ENCODE peak calls at places on chromosomes 1 and 21, in four cellular contexts. H is ovary, O is suprapubic skin, L is RWPE2. N is an unnamed sample.

GRCh38 chr21:45865106-45865835 is 116.3 kb upstream of the COL6A1 start:
- DNase-seq in H (no peak), O (no peak), L (no peak), N (no peak)

GRCh38 chr1:102019530-102019929 is 22.8 kb upstream of the OLFM3 start:
- DNase-seq in H (no peak), O (no peak), L (no peak), N (no peak)

GRCh38 chr1:70459502-70460225 is 48.6 kb downstream of the CTH start:
- DNase-seq in H (no peak), O (no peak), L (no peak), N (no peak)

GRCh38 chr1:218364028-218364710 is 19.0 kb downstream of the TGFB2 start:
- DNase-seq in H (no peak), O (no peak), L (no peak), N (no peak)

GRCh38 chr1:155196103-155196892 is 11.4 kb downstream of the THBS3 start:
- DNase-seq in H (peak), O (no peak), L (no peak), N (no peak)

GRCh38 chr1:214833357-214833756 is 230.4 kb downstream of the CENPF start:
- DNase-seq in H (no peak), O (no peak), L (no peak), N (no peak)

GRCh38 chr1:166952002-166952746 is 23.2 kb downstream of the ILDR2 start:
- DNase-seq in H (no peak), O (no peak), L (no peak), N (no peak)

GRCh38 chr1:211920141-211920572 is 89.6 kb upstream of the LPGAT1 start:
- DNase-seq in H (no peak), O (peak), L (no peak), N (no peak)

GRCh38 chr1:228087771-228088251 is 5.3 kb downstream of the ARF1 start:
- DNase-seq in H (peak), O (no peak), L (no peak), N (no peak)

GRCh38 chr1:193589597-193590040 is 403.2 kb upstream of the B3GALT2 start:
- DNase-seq in H (no peak), O (no peak), L (no peak), N (no peak)

GRCh38 chr1:2091611-2092604 is 41.7 kb downstream of the PRKCZ start:
- DNase-seq in H (no peak), O (no peak), L (no peak), N (no peak)

GRCh38 chr21:43907751-43908150 is 42.7 kb downstream of the AGPAT3 start:
- DNase-seq in H (no peak), O (no peak), L (no peak), N (no peak)

GRCh38 chr1:164823486-164824279 is 264.7 kb downstream of the PBX1 start:
- DNase-seq in H (peak), O (no peak), L (no peak), N (no peak)

GRCh38 chr1:109794319-109795132 is 30.8 kb upstream of the EPS8L3 start:
- DNase-seq in H (no peak), O (peak), L (no peak), N (no peak)

GRCh38 chr1:11761988-11762406 is at the start of gene C1orf167:
- DNase-seq in H (no peak), O (no peak), L (no peak), N (peak)

GRCh38 chr1:152951711-152952110 is 4.7 kb downstream of the SPRR5 start:
- DNase-seq in H (no peak), O (no peak), L (no peak), N (no peak)

GRCh38 chr21:40841524-40842196 is 5.3 kb downstream of the DSCAM start:
- DNase-seq in H (no peak), O (no peak), L (no peak), N (no peak)

GRCh38 chr1:110087812-110088738 is 17.6 kb upstream of the ALX3 start:
- DNase-seq in H (no peak), O (no peak), L (no peak), N (no peak)

GRCh38 chr1:50976111-50976889 is 6.3 kb downstream of the CDKN2C start:
- DNase-seq in H (peak), O (no peak), L (no peak), N (no peak)

DNA sequence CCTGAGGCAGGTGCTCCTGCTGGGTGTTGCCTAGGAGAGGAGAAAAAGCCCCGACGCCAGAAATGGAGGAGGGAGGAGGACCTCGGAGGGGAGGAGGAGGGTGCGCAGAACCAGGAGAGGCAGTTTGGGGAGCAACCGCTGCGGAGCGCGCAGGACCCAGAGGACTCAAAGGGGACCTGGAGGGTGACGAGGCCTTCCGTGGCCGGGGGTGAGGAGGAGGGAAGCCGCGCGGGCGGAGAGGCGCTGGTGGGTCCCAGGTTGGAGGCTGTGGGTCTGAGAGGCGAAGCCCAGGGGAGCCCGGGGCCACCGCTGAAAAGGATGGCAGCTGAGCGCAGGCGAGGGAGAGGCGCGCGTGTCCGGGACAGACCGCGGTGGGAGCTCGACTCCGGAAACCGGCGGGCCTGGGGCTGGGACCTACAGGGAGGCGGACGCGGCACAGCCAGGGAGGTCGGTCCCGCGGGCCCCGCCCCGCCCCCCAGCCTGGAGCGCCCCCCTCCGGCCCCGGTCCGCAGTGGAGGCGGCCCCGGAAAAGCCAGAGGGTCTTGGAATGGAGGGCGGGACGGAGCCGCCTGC is 15.1 kb downstream of the RNF223 start:
- DNase-seq in H (no peak), O (no peak), L (no peak), N (no peak)
- TF ChIP-seq CTCF in H (no peak), O (no peak), L (peak), N (peak)

GRCh38 chr1:4655674-4656532 is 1.5 kb downstream of the AJAP1 start:
- DNase-seq in H (peak), O (no peak), L (peak), N (no peak)
- TF ChIP-seq CTCF in H (peak), O (peak), L (peak), N (no peak)

DNA sequence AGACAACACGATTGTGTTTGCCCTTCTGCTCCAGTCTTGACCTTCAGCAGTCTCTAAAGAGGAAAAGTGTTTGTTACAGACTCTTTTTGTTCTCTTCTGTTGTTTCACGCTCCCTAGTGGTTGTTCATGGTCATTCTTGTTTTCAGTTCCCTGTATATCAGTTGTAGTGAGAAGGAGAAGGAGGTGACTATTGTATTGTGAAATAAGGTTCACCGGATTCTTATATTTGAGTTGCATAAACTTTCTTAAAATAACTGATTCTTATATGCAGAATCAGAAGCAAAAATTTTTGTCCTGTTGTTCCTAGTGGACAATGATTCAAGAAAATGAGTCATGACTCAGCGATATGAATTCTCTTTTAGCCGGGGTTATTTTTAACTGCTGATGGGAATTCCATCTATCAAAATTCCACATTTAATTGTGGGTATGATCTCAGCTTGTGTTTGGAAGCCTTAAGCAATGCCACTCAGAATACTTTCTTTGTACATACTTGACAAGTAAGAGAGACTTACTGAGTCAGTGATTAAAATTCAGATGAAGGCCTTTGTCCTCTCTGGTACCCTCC is 152.2 kb downstream of the CLEC20A start:
- DNase-seq in H (no peak), O (no peak), L (no peak), N (no peak)
- TF ChIP-seq CTCF in H (peak), O (no peak), L (peak), N (no peak)

GRCh38 chr1:17272066-17272465 is 23.2 kb downstream of the PADI3 start:
- DNase-seq in H (no peak), O (no peak), L (no peak), N (no peak)
- TF ChIP-seq CTCF in H (no peak), O (no peak), L (no peak), N (no peak)

GRCh38 chr1:119448112-119448511 is 33.2 kb downstream of the HSD3B2 start:
- DNase-seq in H (no peak), O (no peak), L (no peak), N (no peak)
- TF ChIP-seq CTCF in H (no peak), O (no peak), L (peak), N (no peak)

GRCh38 chr1:92511541-92511940 is 24.8 kb upstream of the GFI1 start:
- DNase-seq in H (no peak), O (no peak), L (no peak), N (no peak)

GRCh38 chr1:92519043-92519442 is 32.3 kb upstream of the GFI1 start:
- DNase-seq in H (no peak), O (no peak), L (no peak), N (no peak)

GRCh38 chr1:92516574-92516973 is 29.8 kb upstream of the GFI1 start:
- DNase-seq in H (no peak), O (no peak), L (no peak), N (no peak)

DNA sequence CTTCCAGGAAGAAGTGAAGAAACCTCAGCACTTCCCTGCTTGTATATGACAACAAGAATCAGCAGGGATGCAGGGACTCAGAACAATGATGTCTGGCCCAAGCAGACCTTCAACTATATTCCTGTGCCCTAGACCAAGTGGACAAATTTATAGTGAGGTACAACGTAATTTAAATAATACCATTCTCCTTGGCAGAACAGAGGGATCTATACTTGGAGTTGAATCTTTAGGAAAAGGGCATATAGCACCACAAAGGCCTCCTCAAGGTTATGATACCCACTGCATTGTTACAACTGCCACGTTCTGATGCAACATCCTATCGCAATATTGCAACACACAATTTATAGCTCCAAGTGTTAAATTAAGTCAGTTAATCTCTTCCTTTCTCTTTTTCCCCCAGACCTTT is 29.1 kb upstream of the GFI1 start:
- DNase-seq in H (no peak), O (no peak), L (no peak), N (no peak)
- TF ChIP-seq CTCF in H (no peak), O (no peak), L (no peak), N (no peak)

GRCh38 chr1:42737257-42737656 is 2.8 kb downstream of the CLDN19 start:
- DNase-seq in H (no peak), O (peak), L (no peak), N (no peak)

GRCh38 chr1:42736571-42737200 is 3.4 kb downstream of the CLDN19 start:
- DNase-seq in H (no peak), O (peak), L (no peak), N (no peak)

GRCh38 chr1:42735056-42735455 is 5.0 kb downstream of the CLDN19 start:
- DNase-seq in H (no peak), O (no peak), L (no peak), N (no peak)

GRCh38 chr1:42735477-42736105 is 4.4 kb downstream of the CLDN19 start:
- DNase-seq in H (no peak), O (peak), L (no peak), N (no peak)

GRCh38 chr1:42736152-42736551 is 3.9 kb downstream of the CLDN19 start:
- DNase-seq in H (no peak), O (peak), L (no peak), N (no peak)
- TF ChIP-seq CTCF in H (no peak), O (no peak), L (peak), N (no peak)

GRCh38 chr1:175649416-175649815 is 94.0 kb downstream of the TNR start:
- DNase-seq in H (no peak), O (no peak), L (no peak), N (no peak)
- TF ChIP-seq CTCF in H (no peak), O (no peak), L (no peak), N (no peak)

GRCh38 chr1:223831755-223832636 is 13.8 kb downstream of the TP53BP2 start:
- DNase-seq in H (no peak), O (no peak), L (no peak), N (no peak)
- TF ChIP-seq CTCF in H (no peak), O (no peak), L (no peak), N (no peak)